ENCODE peak calls at places on chromosomes 3 and 15, in nine cellular contexts. X, Z, W, L, M, Y, P, C and O are unnamed samples. For H3K36me3, the result is how much of the 10 kb centered on the place peaks cover.

GRCh38 chr3:39870706-39871105 is 61.3 kb downstream of the MYRIP start:
- DNase-seq in L (no peak), W (peak), C (no peak), X (no peak), Y (no peak), M (peak), P (peak), Z (no peak), O (no peak)

GRCh38 chr3:4722103-4722502 is 229.0 kb downstream of the ITPR1 start:
- DNase-seq in L (no peak), X (peak), M (peak), W (peak), C (peak), Y (peak), Z (no peak), P (peak), O (peak)

GRCh38 chr3:154766765-154767503 is 313.2 kb upstream of the MME start:
- DNase-seq in W (no peak), Z (no peak), M (no peak), C (no peak), X (no peak), P (no peak), Y (no peak), L (peak), O (no peak)

GRCh38 chr3:170258105-170258487 is 35.9 kb downstream of the PRKCI start:
- DNase-seq in L (no peak), Y (no peak), M (no peak), P (no peak), Z (no peak), C (peak), W (peak), X (no peak), O (no peak)

GRCh38 chr3:192169332-192169915 is 557.9 kb downstream of the FGF12 start:
- DNase-seq in M (no peak), Y (no peak), P (no peak), Z (no peak), L (no peak), X (no peak), C (peak), W (no peak), O (no peak)

GRCh38 chr15:99433026-99433756 is 132.6 kb upstream of the MEF2A start:
- DNase-seq in C (no peak), W (peak), P (no peak), Y (no peak), X (peak), Z (no peak), M (no peak), L (no peak), O (peak)

GRCh38 chr3:14988988-14989394 is 41.6 kb downstream of the NR2C2 start:
- DNase-seq in C (no peak), Z (peak), M (no peak), P (peak), W (no peak), Y (no peak), L (peak), X (no peak), O (no peak)

GRCh38 chr3:53384465-53385277 is 37.3 kb upstream of the DCP1A start:
- DNase-seq in C (no peak), L (no peak), Y (peak), P (no peak), W (no peak), X (no peak), Z (no peak), M (no peak), O (no peak)

GRCh38 chr15:40103124-40103858 is 5.4 kb downstream of the BMF start:
- DNase-seq in C (peak), Z (peak), L (no peak), W (peak), P (peak), M (peak), X (peak), Y (peak), O (peak)

GRCh38 chr3:87361271-87361670 is 84.9 kb upstream of the POU1F1 start:
- DNase-seq in L (no peak), C (no peak), Y (no peak), W (no peak), X (no peak), Z (no peak), M (no peak), P (no peak), O (no peak)

GRCh38 chr3:125107861-125108567 is 52.2 kb upstream of the HEG1 start:
- DNase-seq in X (peak), P (no peak), L (no peak), C (peak), Z (no peak), M (no peak), Y (no peak), W (peak), O (peak)

GRCh38 chr15:69056365-69056764 is 41.9 kb downstream of the NOX5 start:
- DNase-seq in C (no peak), Y (no peak), M (peak), P (no peak), L (no peak), W (peak), X (peak), Z (no peak), O (no peak)

GRCh38 chr3:104066658-104067057 is 1300.1 kb upstream of the ALCAM start:
- DNase-seq in Z (no peak), M (peak), C (peak), X (peak), L (no peak), Y (no peak), W (peak), P (peak), O (no peak)

GRCh38 chr3:47344971-47345370 is 35.9 kb upstream of the PTPN23 start:
- DNase-seq in L (no peak), C (no peak), P (no peak), M (no peak), W (no peak), X (no peak), Z (no peak), Y (no peak), O (no peak)

GRCh38 chr3:188170461-188171459 is 16.8 kb downstream of the LPP start:
- DNase-seq in Z (no peak), P (no peak), L (peak), Y (no peak), M (peak), X (peak), W (no peak), C (no peak), O (no peak)

GRCh38 chr3:129120254-129121004 is 1.2 kb downstream of the RAB43 start:
- DNase-seq in X (peak), C (peak), Z (peak), L (peak), W (peak), M (peak), Y (peak), P (peak), O (peak)

GRCh38 chr3:39295184-39295775 is 15.4 kb upstream of the CX3CR1 start:
- DNase-seq in M (no peak), P (no peak), X (no peak), W (no peak), C (no peak), L (no peak), Z (no peak), Y (no peak), O (no peak)

GRCh38 chr3:34782876-34783275 is 856.4 kb upstream of the ARPP21 start:
- DNase-seq in W (no peak), X (no peak), Y (no peak), Z (no peak), C (no peak), P (peak), M (no peak), L (no peak), O (no peak)

GRCh38 chr15:35663956-35664355 is 118.0 kb upstream of the DPH6 start:
- DNase-seq in C (no peak), L (no peak), M (no peak), P (no peak), Z (no peak), W (no peak), Y (no peak), X (no peak), O (no peak)

GRCh38 chr15:22979069-22979698 is 984 bp downstream of the CYFIP1 start:
- DNase-seq in L (no peak), Y (peak), W (peak), Z (peak), C (peak), X (peak), M (peak), P (peak), O (no peak)

GRCh38 chr3:149967067-149967685 is 3.5 kb downstream of the PFN2 start:
- DNase-seq in W (peak), Y (no peak), C (no peak), X (peak), L (peak), M (peak), P (peak), Z (peak), O (no peak)

GRCh38 chr15:74129411-74130088 is 836 bp upstream of the ISLR2 start:
- DNase-seq in M (no peak), W (peak), C (no peak), Y (peak), Z (peak), L (no peak), P (peak), X (no peak), O (no peak)

GRCh38 chr15:94858449-94858848 is 627.1 kb downstream of the MCTP2 start:
- DNase-seq in L (no peak), Y (no peak), Z (no peak), M (no peak), W (no peak), C (no peak), X (no peak), P (no peak), O (no peak)

GRCh38 chr3:98057631-98058030 is 22.5 kb upstream of the GABRR3 start:
- DNase-seq in Z (no peak), W (no peak), Y (no peak), X (no peak), L (no peak), C (no peak), M (peak), P (no peak), O (no peak)

GRCh38 chr3:48426401-48426909 is 3.4 kb downstream of the PLXNB1 start:
- DNase-seq in Z (no peak), X (no peak), P (no peak), C (no peak), W (no peak), L (no peak), Y (peak), M (no peak), O (no peak)

GRCh38 chr15:39213385-39213840 is 367.5 kb upstream of the THBS1 start:
- DNase-seq in C (peak), Z (peak), X (peak), L (no peak), M (peak), P (peak), Y (no peak), W (peak), O (peak)

GRCh38 chr3:11605398-11605797 is 38.3 kb downstream of the VGLL4 start:
- DNase-seq in M (no peak), C (no peak), P (no peak), Z (no peak), W (no peak), L (no peak), X (no peak), Y (no peak), O (no peak)

GRCh38 chr3:87359807-87360206 is 83.4 kb upstream of the POU1F1 start:
- DNase-seq in P (no peak), C (no peak), X (no peak), Y (no peak), W (no peak), M (peak), L (no peak), Z (no peak), O (peak)

GRCh38 chr3:120765830-120766511 is 23.4 kb downstream of the GTF2E1 start:
- DNase-seq in W (no peak), L (no peak), Z (no peak), C (no peak), M (no peak), X (no peak), P (no peak), Y (no peak), O (no peak)

GRCh38 chr3:168596175-168596574 is 500.5 kb upstream of the GOLIM4 start:
- DNase-seq in P (no peak), X (no peak), Z (no peak), L (no peak), M (no peak), W (no peak), Y (no peak), C (no peak), O (no peak)

GRCh38 chr3:195823286-195823685 is 11.6 kb upstream of the MUC4 start:
- DNase-seq in Z (peak), W (peak), L (no peak), M (peak), X (no peak), C (no peak), Y (no peak), P (no peak), O (peak)

GRCh38 chr15:72846027-72846426 is 62.5 kb upstream of the ADPGK start:
- DNase-seq in M (peak), Y (no peak), P (no peak), W (peak), Z (no peak), C (peak), X (no peak), L (no peak), O (no peak)

GRCh38 chr3:113431811-113432210 is 9.5 kb downstream of the CFAP44 start:
- DNase-seq in C (no peak), Z (no peak), P (no peak), L (no peak), W (peak), X (no peak), M (no peak), Y (no peak), O (no peak)

GRCh38 chr3:190877925-190878324 is 15.4 kb upstream of the GMNC start:
- DNase-seq in M (peak), Z (no peak), L (no peak), Y (peak), P (peak), X (no peak), C (no peak), W (no peak), O (no peak)

GRCh38 chr15:27059610-27060202 is 88.7 kb downstream of the GABRG3 start:
- DNase-seq in P (peak), W (peak), Z (peak), X (no peak), C (peak), L (peak), M (peak), Y (peak), O (peak)

GRCh38 chr3:62134061-62134496 is 239.3 kb downstream of the FEZF2 start:
- DNase-seq in P (no peak), C (peak), L (no peak), Y (peak), M (no peak), Z (no peak), W (peak), X (no peak), O (peak)

GRCh38 chr15:77014137-77015081 is 19.5 kb downstream of the PSTPIP1 start:
- DNase-seq in M (no peak), W (no peak), C (no peak), Z (no peak), Y (no peak), P (no peak), L (no peak), X (no peak), O (no peak)

GRCh38 chr15:93086791-93087190 is 2.2 kb downstream of the RGMA start:
- DNase-seq in W (no peak), C (no peak), P (no peak), Z (no peak), X (no peak), Y (no peak), M (no peak), L (no peak), O (no peak)
- H3K36me3 ChIP-seq in W (under half), C (under half), P (under half), Z (under half), X (under half), Y (under half), M (under half), L (under half), O (under half)

GRCh38 chr15:49423021-49423420 is at the start of gene FGF7:
- DNase-seq in L (peak), X (no peak), M (no peak), Y (no peak), P (peak), C (peak), W (peak), Z (peak), O (no peak)
- H3K4me2 ChIP-seq in L (peak), X (peak), M (no peak), Y (no peak), P (no peak), C (peak), W (peak), Z (no peak), O (no peak)

DNA sequence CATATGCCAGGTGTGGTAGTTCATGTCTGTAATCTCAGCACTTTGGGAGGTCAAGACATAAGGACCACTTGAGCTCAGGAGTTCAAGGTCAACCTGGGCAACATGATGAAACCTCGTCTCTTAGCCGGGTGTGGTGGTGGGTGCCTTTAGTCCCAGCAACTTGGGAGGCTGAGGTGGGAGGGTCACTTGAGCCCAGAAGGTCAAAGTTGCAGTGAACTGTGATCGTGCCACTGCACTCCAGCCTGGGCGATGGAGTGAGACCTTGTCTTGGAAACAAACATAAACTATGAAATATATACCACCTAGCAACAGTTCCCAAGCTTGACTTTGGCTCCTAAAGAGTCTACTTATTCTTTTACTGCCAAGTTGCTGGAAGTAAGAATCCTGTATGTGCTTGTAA is 30.9 kb downstream of the UBE3A start:
- DNase-seq in C (no peak), L (no peak), P (no peak), M (no peak), W (no peak), Y (no peak), X (no peak), Z (no peak), O (no peak)
- H3K36me3 ChIP-seq in C (under half), L (half or more), P (under half), M (under half), W (under half), Y (under half), X (under half), Z (under half), O (under half)

DNA sequence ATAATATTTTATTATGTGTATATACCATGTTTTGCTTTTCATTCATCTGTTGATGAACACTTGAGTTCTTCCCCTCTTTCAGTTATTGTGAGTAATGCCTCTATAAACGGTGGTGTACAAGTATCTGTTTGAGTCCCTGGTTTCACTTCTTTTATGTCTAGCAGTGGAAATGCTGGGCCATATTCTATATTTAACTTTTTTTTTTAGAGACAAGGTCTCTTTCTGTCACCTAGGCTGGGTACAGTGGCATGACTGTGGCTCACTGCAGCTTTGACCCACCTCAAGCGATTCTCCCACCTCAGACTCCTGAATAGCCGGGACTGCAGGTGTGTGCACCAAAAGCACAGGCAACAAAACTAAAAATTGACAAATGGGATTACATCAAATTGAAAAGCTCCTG is 19.9 kb downstream of the GOLM2 start:
- DNase-seq in P (no peak), Z (no peak), M (no peak), W (no peak), C (no peak), X (no peak), Y (no peak), L (peak), O (no peak)
- H3K4me2 ChIP-seq in P (no peak), Z (no peak), M (no peak), W (no peak), C (no peak), X (no peak), Y (no peak), L (peak), O (no peak)

DNA sequence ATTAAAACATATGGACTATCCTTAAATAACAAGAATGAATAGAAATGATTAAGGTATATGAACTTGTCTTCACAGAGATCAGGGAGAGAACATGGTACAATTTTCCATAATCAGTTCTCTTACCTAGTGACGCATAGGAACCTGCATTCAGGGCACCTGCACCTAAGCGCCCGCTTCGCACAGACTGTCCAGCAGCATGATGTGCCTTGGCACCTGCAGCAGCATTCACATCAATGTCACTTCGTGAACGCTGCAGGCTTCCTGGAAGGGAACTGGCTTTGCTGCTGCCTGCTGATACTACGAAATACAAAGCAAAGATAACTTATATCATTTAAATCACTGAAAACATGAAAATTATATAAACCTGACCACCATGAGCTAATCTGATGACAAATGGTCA is 115.2 kb downstream of the CLASP2 start:
- DNase-seq in Z (no peak), M (no peak), W (no peak), L (no peak), C (no peak), Y (no peak), P (no peak), X (no peak), O (no peak)
- H3K36me3 ChIP-seq in Z (under half), M (under half), W (under half), L (half or more), C (under half), Y (half or more), P (under half), X (under half), O (under half)